ENCODE peak calls at places on chromosomes 16 and 17, in five cellular contexts. D is prostate gland, I is stomach, F is left ventricle myocardium inferior, G is Karpas-422. M is an unnamed sample. For H3K36me3, the result is how much of the 10 kb centered on the place peaks cover.

GRCh38 chr16:11236855-11237254 is 19.1 kb downstream of the SOCS1 start:
- DNase-seq in D (no peak), I (no peak), F (no peak), G (no peak), M (no peak)

GRCh38 chr17:52827526-52827925 is 669.0 kb upstream of the CA10 start:
- DNase-seq in D (peak), I (no peak), F (no peak), G (no peak), M (peak)

GRCh38 chr17:7294614-7295153 is at the start of gene YBX2:
- DNase-seq in D (peak), I (peak), F (peak), G (peak), M (peak)

GRCh38 chr17:64638552-64639198 is 23.4 kb downstream of the SMURF2 start:
- DNase-seq in D (no peak), I (no peak), F (no peak), G (no peak), M (no peak)

GRCh38 chr17:80224098-80224497 is 3.9 kb downstream of the SLC26A11 start:
- DNase-seq in D (no peak), I (no peak), F (no peak), G (no peak), M (no peak)

GRCh38 chr16:30896890-30897730 is 696 bp downstream of the CTF1 start:
- DNase-seq in D (peak), I (peak), F (peak), G (peak), M (peak)

GRCh38 chr16:65176603-65177002 is 54.7 kb upstream of the CDH11 start:
- DNase-seq in D (no peak), I (no peak), F (peak), G (no peak), M (no peak)

GRCh38 chr17:34300652-34301390 is 15.3 kb downstream of the CCL11 start:
- DNase-seq in D (no peak), I (no peak), F (no peak), G (no peak), M (no peak)

GRCh38 chr17:74964246-74964761 is 8.3 kb downstream of the HID1 start:
- DNase-seq in D (no peak), I (no peak), F (no peak), G (no peak), M (no peak)

GRCh38 chr17:12620200-12620720 is 45.4 kb upstream of the MYOCD start:
- DNase-seq in D (no peak), I (no peak), F (no peak), G (peak), M (peak)

GRCh38 chr17:28738680-28739384 is 5.0 kb upstream of the TRAF4 start:
- DNase-seq in D (no peak), I (no peak), F (no peak), G (no peak), M (no peak)

GRCh38 chr17:81170727-81171494 is 4.9 kb upstream of the AATK start:
- DNase-seq in D (no peak), I (no peak), F (no peak), G (no peak), M (no peak)

GRCh38 chr16:68074850-68075249 is 10.3 kb upstream of the NFATC3 start:
- DNase-seq in D (no peak), I (peak), F (no peak), G (peak), M (no peak)

GRCh38 chr17:46039592-46040186 is 40.6 kb downstream of the STH start:
- DNase-seq in D (peak), I (no peak), F (peak), G (no peak), M (no peak)

GRCh38 chr17:336110-337021 is 16.2 kb downstream of the RPH3AL start:
- DNase-seq in D (no peak), I (peak), F (peak), G (peak), M (peak)

GRCh38 chr16:55735120-55735781 is 79.5 kb downstream of the SLC6A2 start:
- DNase-seq in D (no peak), I (no peak), F (no peak), G (no peak), M (no peak)

GRCh38 chr16:64184156-64184555 is 937.7 kb downstream of the CDH11 start:
- DNase-seq in D (no peak), I (no peak), F (no peak), G (no peak), M (no peak)

GRCh38 chr17:80119271-80119791 is 17.9 kb downstream of the GAA start:
- DNase-seq in D (no peak), I (no peak), F (no peak), G (no peak), M (peak)

GRCh38 chr16:12257926-12258561 is 281.5 kb downstream of the SNX29 start:
- DNase-seq in D (no peak), I (no peak), F (no peak), G (no peak), M (peak)

GRCh38 chr17:51435171-51435552 is 174.8 kb downstream of the UTP18 start:
- DNase-seq in D (no peak), I (no peak), F (no peak), G (no peak), M (no peak)

GRCh38 chr16:77579283-77579985 is 142.9 kb upstream of the NUDT7 start:
- DNase-seq in D (no peak), I (no peak), F (no peak), G (no peak), M (no peak)

GRCh38 chr17:50297407-50297865 is 23.2 kb downstream of the TMEM92 start:
- DNase-seq in D (peak), I (peak), F (peak), G (peak), M (peak)

GRCh38 chr17:34601431-34601830 is 22.0 kb downstream of the TMEM132E start:
- DNase-seq in D (no peak), I (no peak), F (no peak), G (no peak), M (no peak)

GRCh38 chr16:78750611-78751010 is 651.2 kb downstream of the WWOX start:
- DNase-seq in D (no peak), I (no peak), F (no peak), G (no peak), M (no peak)

GRCh38 chr17:3667366-3668278 is 756 bp downstream of the TAX1BP3 start:
- DNase-seq in D (peak), I (peak), F (peak), G (no peak), M (peak)

GRCh38 chr17:82103588-82104451 is 5.8 kb upstream of the FASN start:
- DNase-seq in D (peak), I (peak), F (no peak), G (no peak), M (peak)

GRCh38 chr16:14181371-14182050 is 110.4 kb downstream of the MRTFB start:
- DNase-seq in D (no peak), I (no peak), F (no peak), G (no peak), M (no peak)

GRCh38 chr17:58323420-58324408 is 4.9 kb downstream of the TSPOAP1 start:
- DNase-seq in D (no peak), I (no peak), F (no peak), G (peak), M (no peak)
- H3K4me3 ChIP-seq in D (peak), I (peak), F (peak), G (no peak), M (peak)

GRCh38 chr16:87338155-87338765 is 21.1 kb upstream of the C16orf95 start:
- DNase-seq in D (no peak), I (no peak), F (no peak), G (no peak), M (peak)
- H3K36me3 ChIP-seq in D (under half), I (half or more), F (half or more), G (under half), M (under half)

DNA sequence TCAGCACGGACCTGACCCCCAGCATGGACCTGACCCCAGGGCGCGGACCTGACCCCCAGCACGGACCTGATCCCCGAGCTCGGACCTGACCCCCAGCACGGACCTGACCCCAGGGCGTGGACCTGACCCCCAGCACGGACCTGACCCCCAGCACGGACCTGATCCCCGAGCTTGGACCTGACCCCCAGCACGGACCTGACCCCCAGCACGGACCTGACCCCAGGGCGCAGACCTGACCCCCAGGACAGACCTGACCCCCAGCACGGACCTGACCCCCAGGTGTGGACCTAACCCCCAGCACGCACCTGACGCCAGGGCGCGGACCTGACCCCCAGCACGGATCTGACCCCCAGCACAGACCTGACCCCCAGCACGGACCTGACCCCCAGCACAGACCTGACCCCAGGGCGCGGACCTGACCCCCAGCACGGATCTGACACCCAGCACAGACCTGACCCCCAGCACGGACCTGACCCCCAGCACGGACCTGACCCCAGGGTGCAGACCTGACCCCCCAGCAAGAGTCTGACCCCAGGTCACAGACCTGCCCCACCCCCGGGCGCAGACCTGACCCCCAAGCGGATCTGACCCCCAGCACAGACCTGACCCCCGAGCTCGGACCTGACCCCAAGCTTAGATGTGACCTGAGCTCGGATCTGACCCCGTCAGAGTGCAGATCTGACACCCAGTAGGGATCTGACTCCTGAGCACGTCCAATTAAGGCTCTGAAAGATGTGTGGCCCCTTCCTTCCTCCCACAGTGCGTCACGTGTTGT is 98.7 kb downstream of the C16orf95 start:
- DNase-seq in D (no peak), I (no peak), F (no peak), G (no peak), M (no peak)
- H3K4me3 ChIP-seq in D (no peak), I (no peak), F (no peak), G (no peak), M (no peak)

GRCh38 chr16:25176136-25176535 is 40.6 kb upstream of the AQP8 start:
- DNase-seq in D (no peak), I (no peak), F (no peak), G (peak), M (no peak)
- H3K36me3 ChIP-seq in D (under half), I (half or more), F (half or more), G (under half), M (under half)

GRCh38 chr17:76243826-76244679 is 3.8 kb upstream of the RNF157 start:
- DNase-seq in D (no peak), I (no peak), F (no peak), G (no peak), M (no peak)

GRCh38 chr17:76250141-76250540 is 9.8 kb upstream of the RNF157 start:
- DNase-seq in D (no peak), I (no peak), F (no peak), G (no peak), M (no peak)

GRCh38 chr17:76247304-76247703 is 7.0 kb upstream of the RNF157 start:
- DNase-seq in D (no peak), I (no peak), F (no peak), G (no peak), M (no peak)

GRCh38 chr17:76248013-76248782 is 7.9 kb upstream of the RNF157 start:
- DNase-seq in D (no peak), I (peak), F (no peak), G (no peak), M (no peak)

DNA sequence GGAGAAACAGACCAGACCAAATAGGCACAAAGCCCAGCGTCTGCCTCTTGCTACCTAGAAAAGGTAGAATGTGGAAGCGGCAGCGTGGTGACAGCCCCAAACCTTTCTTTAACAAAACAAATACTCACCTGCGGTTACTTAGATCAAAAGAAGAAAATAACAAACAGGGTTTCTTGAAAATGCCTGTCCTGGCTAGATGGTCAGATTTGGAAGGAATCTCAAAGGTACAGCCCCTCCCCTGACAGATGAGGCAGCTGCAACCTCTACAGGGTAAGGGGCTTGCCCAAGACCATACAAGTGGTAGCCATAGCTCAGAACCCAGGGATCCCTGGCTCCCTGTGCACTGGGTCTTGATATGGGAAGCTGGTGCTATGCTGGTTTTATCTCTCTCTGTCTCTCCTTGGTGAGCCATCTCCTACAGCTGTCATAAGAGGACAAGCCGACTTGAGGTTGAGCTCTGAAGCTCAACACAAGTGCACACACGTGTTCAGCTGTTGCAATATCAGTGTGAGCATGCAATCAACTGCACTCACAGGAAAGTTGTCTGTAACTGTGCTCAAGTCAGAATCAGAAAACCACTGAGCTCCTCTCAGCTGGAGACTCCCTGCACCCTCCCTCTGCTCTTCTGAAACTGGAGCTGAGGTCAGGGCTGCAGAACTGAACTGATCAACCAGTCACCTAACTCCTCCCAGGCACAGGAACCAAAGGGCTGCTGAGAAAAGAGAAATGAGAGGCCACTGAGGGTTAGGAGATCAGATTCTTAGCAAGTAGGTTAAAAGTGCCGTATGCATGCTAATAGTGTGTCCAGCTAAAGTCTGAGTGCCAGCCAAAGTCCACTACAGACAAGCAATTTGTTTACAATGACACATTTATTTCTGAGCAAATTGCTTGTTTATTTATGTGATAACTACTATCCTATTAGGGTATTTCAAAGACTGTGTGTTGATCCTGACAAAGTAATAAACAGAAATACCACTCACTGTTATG is 6.1 kb upstream of the RNF157 start:
- DNase-seq in D (no peak), I (no peak), F (no peak), G (no peak), M (no peak)
- H3K4me3 ChIP-seq in D (no peak), I (no peak), F (no peak), G (no peak), M (no peak)

DNA sequence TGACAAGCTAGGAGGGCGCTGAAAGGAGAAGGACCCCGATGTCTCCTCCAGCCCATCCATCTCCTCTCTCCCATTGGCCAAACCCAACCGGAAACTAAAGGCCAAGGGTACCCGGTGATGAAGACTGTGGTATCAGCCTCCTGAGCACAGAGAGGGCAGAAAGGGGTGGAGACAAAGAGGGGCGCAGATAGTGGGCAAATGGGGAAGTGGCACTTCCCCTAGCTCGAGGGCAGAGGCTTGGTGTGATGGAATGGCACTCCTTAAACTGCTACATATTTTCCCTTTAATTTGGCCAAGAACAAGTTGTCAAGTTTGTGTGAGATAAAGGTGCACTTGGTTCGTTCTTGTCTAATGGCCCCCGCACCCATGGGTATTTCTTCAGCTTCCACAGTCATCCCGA is 27.8 kb downstream of the IL4R start:
- DNase-seq in D (no peak), I (no peak), F (no peak), G (no peak), M (no peak)
- H3K36me3 ChIP-seq in D (under half), I (half or more), F (half or more), G (under half), M (under half)

DNA sequence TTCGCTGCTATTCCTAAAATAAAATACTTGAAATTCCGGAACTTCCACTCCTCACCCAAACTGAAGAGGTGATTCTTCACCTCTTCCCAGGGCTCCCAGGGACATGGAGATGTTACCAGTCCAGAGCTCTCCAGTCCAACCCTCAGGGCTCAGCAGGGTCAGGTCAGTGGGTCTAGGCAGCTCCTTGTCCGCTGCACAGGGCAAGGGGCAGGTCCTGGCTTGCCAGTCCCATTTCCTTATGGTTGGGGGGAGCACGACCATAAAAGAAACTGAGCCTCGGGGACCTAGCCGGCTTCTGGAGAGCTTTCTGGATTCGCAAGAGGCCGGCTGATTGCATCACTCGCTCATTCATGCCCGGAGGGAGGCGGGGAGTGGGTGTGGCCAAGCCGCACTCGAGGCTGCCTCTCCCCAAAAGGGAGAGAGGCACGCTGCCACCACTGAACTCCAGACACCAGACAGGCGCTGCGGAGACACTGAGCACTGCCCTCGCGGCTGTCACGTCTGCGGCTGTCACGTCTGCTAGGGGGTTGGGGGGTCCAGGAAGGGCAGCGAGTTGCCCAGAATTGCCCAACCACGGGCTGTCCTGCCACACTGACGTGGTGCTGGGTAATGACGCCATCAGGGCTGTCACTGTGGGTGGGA is 15.8 kb downstream of the SLC7A5 start:
- DNase-seq in D (peak), I (peak), F (peak), G (peak), M (peak)
- H3K4me3 ChIP-seq in D (peak), I (peak), F (peak), G (peak), M (no peak)

GRCh38 chr17:41763327-41763726 is 23.2 kb downstream of the JUP start:
- DNase-seq in D (no peak), I (no peak), F (no peak), G (no peak), M (no peak)
- H3K36me3 ChIP-seq in D (under half), I (half or more), F (half or more), G (under half), M (under half)

GRCh38 chr16:86411878-86412277 is 98.4 kb upstream of the FOXF1 start:
- DNase-seq in D (no peak), I (no peak), F (no peak), G (no peak), M (no peak)
- H3K4me3 ChIP-seq in D (no peak), I (no peak), F (no peak), G (no peak), M (no peak)

M was measured in H7.